ENCODE peak calls at places on chromosomes 6 and 20, in eight cellular contexts. One of them, this sample, is unnamed.
A peak's percentile ranks its signal among the peaks of the same experiment; 100 is the strongest.

GRCh38 chr20:3545401-3545925 is 74.6 kb downstream of the ATRN start:
- DNase-seq in GM23248: no peak
- DNase-seq in IMR-90: no peak
- DNase-seq in mesenchymal stem cell: no peak
- DNase-seq in PC-3: no peak
- DNase-seq in mesendoderm: no peak
- DNase-seq in MM.1S: no peak
- DNase-seq in colonic mucosa: no peak
- DNase-seq in this sample: no peak

GRCh38 chr6:39295538-39295937 is 18.7 kb downstream of the KCNK17 start:
- DNase-seq in MM.1S: no peak
- DNase-seq in colonic mucosa: no peak
- DNase-seq in PC-3: no peak
- DNase-seq in GM23248: peak; percentile 39
- DNase-seq in mesendoderm: no peak
- DNase-seq in IMR-90: no peak
- DNase-seq in mesenchymal stem cell: no peak
- DNase-seq in this sample: no peak

GRCh38 chr20:15200139-15200538 is 862.7 kb upstream of the FLRT3 start:
- DNase-seq in MM.1S: no peak
- DNase-seq in mesendoderm: no peak
- DNase-seq in mesenchymal stem cell: no peak
- DNase-seq in colonic mucosa: no peak
- DNase-seq in PC-3: peak; percentile 45
- DNase-seq in GM23248: peak; percentile 64
- DNase-seq in IMR-90: no peak
- DNase-seq in this sample: no peak

GRCh38 chr20:63574156-63574828 is at the start of gene HELZ2:
- DNase-seq in IMR-90: peak; percentile 44
- DNase-seq in PC-3: peak; percentile 58
- DNase-seq in mesendoderm: peak; percentile 67
- DNase-seq in MM.1S: peak; percentile 78
- DNase-seq in colonic mucosa: peak; percentile 86
- DNase-seq in mesenchymal stem cell: peak; percentile 78
- DNase-seq in GM23248: peak; percentile 90
- DNase-seq in this sample: peak; percentile 91

GRCh38 chr6:154223296-154223695 is 133.3 kb downstream of the IPCEF1 start:
- DNase-seq in mesenchymal stem cell: no peak
- DNase-seq in colonic mucosa: no peak
- DNase-seq in GM23248: no peak
- DNase-seq in mesendoderm: no peak
- DNase-seq in IMR-90: no peak
- DNase-seq in MM.1S: no peak
- DNase-seq in PC-3: no peak
- DNase-seq in this sample: no peak

GRCh38 chr6:87815449-87815848 is 113.4 kb upstream of the AKIRIN2 start:
- DNase-seq in mesenchymal stem cell: no peak
- DNase-seq in colonic mucosa: no peak
- DNase-seq in PC-3: no peak
- DNase-seq in mesendoderm: no peak
- DNase-seq in GM23248: no peak
- DNase-seq in MM.1S: no peak
- DNase-seq in IMR-90: no peak
- DNase-seq in this sample: no peak

GRCh38 chr6:113558966-113559365 is 298.2 kb upstream of the MARCKS start:
- DNase-seq in PC-3: peak; percentile 23
- DNase-seq in mesenchymal stem cell: peak; percentile 58
- DNase-seq in GM23248: peak; percentile 67
- DNase-seq in mesendoderm: no peak
- DNase-seq in MM.1S: no peak
- DNase-seq in colonic mucosa: no peak
- DNase-seq in IMR-90: peak; percentile 65
- DNase-seq in this sample: peak; percentile 65

GRCh38 chr20:2692886-2693285 is 306 bp downstream of the EBF4 start:
- DNase-seq in PC-3: no peak
- DNase-seq in MM.1S: no peak
- DNase-seq in mesendoderm: no peak
- DNase-seq in IMR-90: no peak
- DNase-seq in mesenchymal stem cell: no peak
- DNase-seq in colonic mucosa: no peak
- DNase-seq in GM23248: peak; percentile 37
- DNase-seq in this sample: peak; percentile 56

GRCh38 chr6:36428911-36429310 is 13.7 kb downstream of the PXT1 start:
- DNase-seq in IMR-90: no peak
- DNase-seq in colonic mucosa: no peak
- DNase-seq in GM23248: no peak
- DNase-seq in PC-3: no peak
- DNase-seq in mesendoderm: no peak
- DNase-seq in mesenchymal stem cell: no peak
- DNase-seq in MM.1S: no peak
- DNase-seq in this sample: no peak

GRCh38 chr20:34622821-34623451 is 54.0 kb downstream of the PIGU start:
- DNase-seq in mesendoderm: peak; percentile 5
- DNase-seq in GM23248: no peak
- DNase-seq in IMR-90: no peak
- DNase-seq in PC-3: no peak
- DNase-seq in MM.1S: no peak
- DNase-seq in mesenchymal stem cell: no peak
- DNase-seq in colonic mucosa: no peak
- DNase-seq in this sample: no peak

GRCh38 chr20:61812771-61813485 is 252.8 kb downstream of the TAF4 start:
- DNase-seq in mesendoderm: no peak
- DNase-seq in PC-3: no peak
- DNase-seq in GM23248: no peak
- DNase-seq in MM.1S: no peak
- DNase-seq in colonic mucosa: no peak
- DNase-seq in mesenchymal stem cell: no peak
- DNase-seq in IMR-90: no peak
- DNase-seq in this sample: no peak

GRCh38 chr6:151961809-151962208 is 154.3 kb downstream of the ESR1 start:
- DNase-seq in mesendoderm: no peak
- DNase-seq in mesenchymal stem cell: no peak
- DNase-seq in GM23248: no peak
- DNase-seq in MM.1S: no peak
- DNase-seq in PC-3: peak; percentile 36
- DNase-seq in IMR-90: no peak
- DNase-seq in colonic mucosa: no peak
- DNase-seq in this sample: no peak

GRCh38 chr6:1868561-1869261 is 259.0 kb downstream of the FOXC1 start:
- DNase-seq in mesenchymal stem cell: no peak
- DNase-seq in colonic mucosa: no peak
- DNase-seq in IMR-90: no peak
- DNase-seq in mesendoderm: no peak
- DNase-seq in PC-3: no peak
- DNase-seq in GM23248: no peak
- DNase-seq in MM.1S: no peak
- DNase-seq in this sample: no peak

GRCh38 chr6:47044418-47044817 is 2.3 kb upstream of the ADGRF1 start:
- DNase-seq in MM.1S: no peak
- DNase-seq in PC-3: peak; percentile 98
- DNase-seq in mesenchymal stem cell: peak; percentile 46
- DNase-seq in mesendoderm: no peak
- DNase-seq in colonic mucosa: peak; percentile 27
- DNase-seq in GM23248: no peak
- DNase-seq in IMR-90: no peak
- DNase-seq in this sample: no peak

GRCh38 chr6:33954453-33954852 is 150.7 kb upstream of the MLN start:
- DNase-seq in colonic mucosa: no peak
- DNase-seq in PC-3: no peak
- DNase-seq in IMR-90: no peak
- DNase-seq in mesenchymal stem cell: no peak
- DNase-seq in MM.1S: no peak
- DNase-seq in mesendoderm: peak; percentile 95
- DNase-seq in GM23248: no peak
- DNase-seq in this sample: no peak

GRCh38 chr20:49850463-49851233 is 38.0 kb downstream of the SLC9A8 start:
- DNase-seq in PC-3: no peak
- DNase-seq in MM.1S: no peak
- DNase-seq in IMR-90: no peak
- DNase-seq in mesenchymal stem cell: peak; percentile 14
- DNase-seq in colonic mucosa: no peak
- DNase-seq in GM23248: no peak
- DNase-seq in mesendoderm: no peak
- DNase-seq in this sample: peak; percentile 70

GRCh38 chr20:32718749-32719348 is 24.4 kb downstream of the COMMD7 start:
- DNase-seq in GM23248: no peak
- DNase-seq in IMR-90: no peak
- DNase-seq in PC-3: no peak
- DNase-seq in mesendoderm: no peak
- DNase-seq in mesenchymal stem cell: no peak
- DNase-seq in MM.1S: no peak
- DNase-seq in colonic mucosa: no peak
- DNase-seq in this sample: no peak

GRCh38 chr20:51021067-51022025 is 1.6 kb downstream of the KCNG1 start:
- DNase-seq in mesenchymal stem cell: no peak
- DNase-seq in GM23248: no peak
- DNase-seq in PC-3: peak; percentile 30
- DNase-seq in mesendoderm: peak; percentile 81
- DNase-seq in IMR-90: peak; percentile 61
- DNase-seq in MM.1S: no peak
- DNase-seq in colonic mucosa: no peak
- DNase-seq in this sample: peak; percentile 23

GRCh38 chr6:21181866-21182265 is 411.7 kb upstream of the SOX4 start:
- DNase-seq in PC-3: no peak
- DNase-seq in IMR-90: no peak
- DNase-seq in mesenchymal stem cell: no peak
- DNase-seq in GM23248: no peak
- DNase-seq in mesendoderm: no peak
- DNase-seq in MM.1S: peak; percentile 9
- DNase-seq in colonic mucosa: no peak
- DNase-seq in this sample: no peak

GRCh38 chr6:81854474-81854873 is 102.0 kb upstream of the TENT5A start:
- DNase-seq in GM23248: no peak
- DNase-seq in mesendoderm: no peak
- DNase-seq in PC-3: no peak
- DNase-seq in mesenchymal stem cell: no peak
- DNase-seq in MM.1S: no peak
- DNase-seq in IMR-90: no peak
- DNase-seq in colonic mucosa: no peak
- DNase-seq in this sample: no peak

GRCh38 chr20:57397693-57398108 is 6.5 kb downstream of the RBM38 start:
- DNase-seq in mesendoderm: no peak
- DNase-seq in IMR-90: no peak
- DNase-seq in mesenchymal stem cell: no peak
- DNase-seq in colonic mucosa: no peak
- DNase-seq in GM23248: no peak
- DNase-seq in MM.1S: no peak
- DNase-seq in PC-3: no peak
- DNase-seq in this sample: no peak

GRCh38 chr20:57398231-57398821 is 7.1 kb downstream of the RBM38 start:
- DNase-seq in mesendoderm: no peak
- DNase-seq in colonic mucosa: peak; percentile 75
- DNase-seq in PC-3: no peak
- DNase-seq in MM.1S: peak; percentile 98
- DNase-seq in IMR-90: no peak
- DNase-seq in GM23248: no peak
- DNase-seq in mesenchymal stem cell: no peak
- DNase-seq in this sample: no peak

GRCh38 chr20:57396638-57397003 is 5.4 kb downstream of the RBM38 start:
- DNase-seq in PC-3: no peak
- DNase-seq in IMR-90: no peak
- DNase-seq in MM.1S: no peak
- DNase-seq in mesenchymal stem cell: no peak
- DNase-seq in colonic mucosa: no peak
- DNase-seq in mesendoderm: no peak
- DNase-seq in GM23248: no peak
- DNase-seq in this sample: no peak

GRCh38 chr20:57396212-57396611 is 5.0 kb downstream of the RBM38 start:
- DNase-seq in PC-3: no peak
- DNase-seq in mesenchymal stem cell: no peak
- DNase-seq in colonic mucosa: no peak
- DNase-seq in MM.1S: peak; percentile 6
- DNase-seq in IMR-90: no peak
- DNase-seq in mesendoderm: no peak
- DNase-seq in GM23248: no peak
- DNase-seq in this sample: no peak

GRCh38 chr20:57397004-57397692 is 6.0 kb downstream of the RBM38 start:
- DNase-seq in mesendoderm: no peak
- DNase-seq in GM23248: no peak
- DNase-seq in colonic mucosa: no peak
- DNase-seq in MM.1S: peak; percentile 41
- DNase-seq in mesenchymal stem cell: no peak
- DNase-seq in IMR-90: no peak
- DNase-seq in PC-3: no peak
- DNase-seq in this sample: no peak
- H3K9ac ChIP-seq in mesendoderm: no peak overlapping the region
- H3K9ac ChIP-seq in GM23248: no peak overlapping the region
- H3K9ac ChIP-seq in colonic mucosa: peak overlapping the region; percentile 66
- H3K9ac ChIP-seq in MM.1S: peak overlapping the region; percentile 68
- H3K9ac ChIP-seq in mesenchymal stem cell: no peak overlapping the region
- H3K9ac ChIP-seq in IMR-90: no peak overlapping the region
- H3K9ac ChIP-seq in PC-3: no peak overlapping the region
- H3K9ac ChIP-seq in this sample: no peak overlapping the region

DNA sequence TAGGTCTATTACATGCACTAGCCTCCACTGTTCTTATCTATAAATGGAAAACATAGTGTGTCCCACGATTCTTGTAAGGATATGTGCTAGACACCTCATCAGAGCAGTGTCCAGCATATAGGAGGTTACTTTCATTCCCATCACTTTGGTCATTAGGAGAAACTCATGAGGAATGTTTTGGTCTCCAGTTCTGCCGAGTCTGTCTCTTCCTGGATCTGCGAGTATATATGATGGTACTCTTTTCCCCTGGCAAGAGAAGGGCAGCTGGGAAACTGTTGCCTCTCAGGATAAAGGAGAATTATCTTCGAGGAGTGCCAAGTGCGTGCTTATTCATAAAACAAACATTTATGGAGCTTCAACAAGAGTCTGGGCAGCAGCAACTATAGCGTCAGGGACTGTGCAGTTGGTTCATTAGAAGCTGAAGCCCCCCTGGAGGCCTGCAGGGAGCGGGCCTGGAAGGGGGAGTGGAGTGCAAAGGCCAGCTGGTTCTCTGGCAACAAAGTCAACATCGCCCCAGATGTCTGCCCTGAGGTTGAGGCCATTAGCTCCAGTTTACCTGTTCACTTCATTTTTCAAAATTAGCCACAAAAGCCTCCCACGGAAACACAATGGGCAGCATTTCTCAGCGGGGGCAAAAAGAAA is 811.9 kb downstream of the MAFB start:
- DNase-seq in mesenchymal stem cell: no peak
- DNase-seq in MM.1S: no peak
- DNase-seq in IMR-90: no peak
- DNase-seq in PC-3: no peak
- DNase-seq in GM23248: no peak
- DNase-seq in colonic mucosa: no peak
- DNase-seq in mesendoderm: no peak
- DNase-seq in this sample: no peak
- H3K9ac ChIP-seq in mesenchymal stem cell: no peak overlapping the region
- H3K9ac ChIP-seq in MM.1S: no peak overlapping the region
- H3K9ac ChIP-seq in IMR-90: no peak overlapping the region
- H3K9ac ChIP-seq in PC-3: no peak overlapping the region
- H3K9ac ChIP-seq in GM23248: no peak overlapping the region
- H3K9ac ChIP-seq in colonic mucosa: no peak overlapping the region
- H3K9ac ChIP-seq in mesendoderm: no peak overlapping the region
- H3K9ac ChIP-seq in this sample: no peak overlapping the region

GRCh38 chr6:41578714-41579610 is 32.8 kb downstream of the FOXP4 start:
- DNase-seq in PC-3: peak; percentile 44
- DNase-seq in mesendoderm: peak; percentile 93
- DNase-seq in MM.1S: no peak
- DNase-seq in colonic mucosa: peak; percentile 82
- DNase-seq in mesenchymal stem cell: peak; percentile 58
- DNase-seq in IMR-90: peak; percentile 33
- DNase-seq in GM23248: no peak
- DNase-seq in this sample: no peak
- H3K9ac ChIP-seq in PC-3: no peak overlapping the region
- H3K9ac ChIP-seq in mesendoderm: peak overlapping the region; percentile 41
- H3K9ac ChIP-seq in MM.1S: no peak overlapping the region
- H3K9ac ChIP-seq in colonic mucosa: no peak overlapping the region
- H3K9ac ChIP-seq in mesenchymal stem cell: no peak overlapping the region
- H3K9ac ChIP-seq in IMR-90: no peak overlapping the region
- H3K9ac ChIP-seq in GM23248: no peak overlapping the region
- H3K9ac ChIP-seq in this sample: no peak overlapping the region

GRCh38 chr20:37366749-37367148 is 20.8 kb downstream of the SRC start:
- DNase-seq in colonic mucosa: no peak
- DNase-seq in mesenchymal stem cell: no peak
- DNase-seq in GM23248: no peak
- DNase-seq in mesendoderm: no peak
- DNase-seq in IMR-90: no peak
- DNase-seq in MM.1S: no peak
- DNase-seq in PC-3: no peak
- DNase-seq in this sample: peak; percentile 65
- H3K9ac ChIP-seq in colonic mucosa: no peak overlapping the region
- H3K9ac ChIP-seq in mesenchymal stem cell: no peak overlapping the region
- H3K9ac ChIP-seq in GM23248: no peak overlapping the region
- H3K9ac ChIP-seq in mesendoderm: no peak overlapping the region
- H3K9ac ChIP-seq in IMR-90: no peak overlapping the region
- H3K9ac ChIP-seq in MM.1S: no peak overlapping the region
- H3K9ac ChIP-seq in PC-3: no peak overlapping the region
- H3K9ac ChIP-seq in this sample: no peak overlapping the region